ENCODE peak calls at places on chromosomes 12 and 14, in four cellular contexts. K is NCI-H1417, G is cardiac fibroblast, Q is epithelial cell of esophagus. L is an unnamed sample.

GRCh38 chr12:67070307-67070600 is 198.9 kb upstream of the CAND1 start:
- DNase-seq in K (no peak), G (no peak), Q (no peak), L (no peak)

GRCh38 chr12:105713901-105714300 is 383.4 kb downstream of the C12orf75 start:
- DNase-seq in K (no peak), Q (no peak), G (no peak), L (no peak)

GRCh38 chr12:92987362-92987761 is 58.3 kb upstream of the EEA1 start:
- DNase-seq in Q (peak; percentile 82), G (peak; percentile 90), K (peak; percentile 86), L (peak; percentile 35)

GRCh38 chr12:106113042-106113441 is 25.7 kb downstream of the NUAK1 start:
- DNase-seq in K (no peak), Q (peak; percentile 78), G (peak; percentile 71), L (no peak)

GRCh38 chr12:124396544-124397398 is 101.9 kb downstream of the RFLNA start:
- DNase-seq in Q (no peak), K (peak; percentile 82), G (no peak), L (no peak)

GRCh38 chr12:124863409-124864325 is at the start of gene SCARB1:
- DNase-seq in K (peak; percentile 88), Q (peak; percentile 84), G (peak; percentile 75), L (peak; percentile 99)

GRCh38 chr12:123105427-123105826 is 45.5 kb downstream of the PITPNM2 start:
- DNase-seq in Q (peak; percentile 40), K (peak; percentile 81), G (peak; percentile 71), L (no peak)

GRCh38 chr14:92785601-92786426 is 8.3 kb upstream of the GOLGA5 start:
- DNase-seq in K (no peak), G (peak; percentile 89), Q (peak; percentile 85), L (peak; percentile 76)

GRCh38 chr12:22687677-22688076 is 62.7 kb downstream of the ETNK1 start:
- DNase-seq in K (no peak), G (peak; percentile 84), Q (peak; percentile 38), L (peak; percentile 38)

GRCh38 chr14:101075801-101076413 is 172.4 kb upstream of the RTL1 start:
- DNase-seq in G (no peak), Q (no peak), K (no peak), L (no peak)

GRCh38 chr14:92635031-92635430 is 113.4 kb downstream of the LGMN start:
- DNase-seq in K (peak; percentile 66), G (no peak), Q (no peak), L (no peak)

GRCh38 chr14:67653651-67654280 is 20.7 kb downstream of the VTI1B start:
- DNase-seq in Q (no peak), G (peak; percentile 41), K (no peak), L (no peak)

GRCh38 chr14:55847766-55848165 is 267.8 kb downstream of the KTN1 start:
- DNase-seq in K (no peak), G (peak; percentile 79), Q (no peak), L (peak; percentile 44)

L was measured in AG08396.